ENCODE peak calls at places on chromosomes 4 and X, in ten cellular contexts. Q is ovary, G is psoas muscle, E is stomach, B is sigmoid colon, S is astrocyte, T is spleen, Y is fibroblast of lung, R is pancreas, L is lung. F is an unnamed sample. For H3K27me3, the result is how much of the 10 kb centered on the place peaks cover.

GRCh38 chr4:139675156-139675555 is 9.5 kb downstream of the MGST2 start:
- DNase-seq in Q (no peak), G (no peak), E (no peak), B (no peak), S (no peak), T (no peak), Y (no peak), R (no peak), L (no peak), F (no peak)

GRCh38 chr4:83128235-83128929 is 13.9 kb upstream of the PLAC8 start:
- DNase-seq in Q (no peak), G (no peak), E (no peak), B (no peak), S (peak), T (no peak), Y (peak), R (no peak), L (no peak), F (no peak)

GRCh38 chrX:144006811-144007210 is 122.9 kb downstream of the UBE2NL start:
- DNase-seq in Q (no peak), G (no peak), E (no peak), B (no peak), S (peak), T (no peak), Y (peak), R (no peak), L (no peak), F (no peak)

GRCh38 chr4:123250843-123251242 is 145.8 kb upstream of the SPRY1 start:
- DNase-seq in Q (peak), G (peak), E (no peak), B (peak), S (peak), T (no peak), Y (peak), R (no peak), L (peak), F (no peak)

GRCh38 chr4:113645771-113646455 is 115.6 kb downstream of the CAMK2D start:
- DNase-seq in Q (no peak), G (no peak), E (peak), B (no peak), S (peak), T (no peak), Y (peak), R (peak), L (peak), F (no peak)

GRCh38 chrX:107556967-107557366 is 71.3 kb upstream of the PRPS1 start:
- DNase-seq in Q (no peak), G (no peak), E (no peak), B (no peak), S (no peak), T (no peak), Y (no peak), R (no peak), L (no peak), F (no peak)

GRCh38 chr4:43394976-43395375 is 502.5 kb downstream of the GRXCR1 start:
- DNase-seq in Q (no peak), G (no peak), E (no peak), B (no peak), S (peak), T (no peak), Y (peak), R (no peak), L (no peak), F (no peak)

GRCh38 chr4:108324450-108324849 is 155.7 kb upstream of the LEF1 start:
- DNase-seq in Q (no peak), G (no peak), E (no peak), B (no peak), S (no peak), T (no peak), Y (no peak), R (no peak), L (no peak), F (no peak)

GRCh38 chrX:1390621-1391369 is 1.1 kb downstream of the SLC25A6 start:
- DNase-seq in Q (peak), G (peak), E (peak), B (peak), S (no peak), T (peak), Y (no peak), R (peak), L (no peak), F (no peak)

GRCh38 chr4:184196730-184197355 is 20.8 kb downstream of the ENPP6 start:
- DNase-seq in Q (no peak), G (no peak), E (no peak), B (no peak), S (no peak), T (no peak), Y (no peak), R (no peak), L (no peak), F (no peak)

GRCh38 chr4:127783971-127784519 is 1.9 kb downstream of the HSPA4L start:
- DNase-seq in Q (no peak), G (no peak), E (no peak), B (no peak), S (no peak), T (no peak), Y (no peak), R (no peak), L (no peak), F (no peak)

GRCh38 chr4:57102050-57102564 is 8.1 kb downstream of the IGFBP7 start:
- DNase-seq in Q (peak), G (peak), E (no peak), B (peak), S (peak), T (no peak), Y (peak), R (peak), L (no peak), F (no peak)

GRCh38 chr4:137510866-137511265 is 21.4 kb downstream of the PCDH18 start:
- DNase-seq in Q (peak), G (no peak), E (no peak), B (no peak), S (peak), T (no peak), Y (peak), R (no peak), L (no peak), F (no peak)

GRCh38 chr4:55172694-55173287 is 47.4 kb upstream of the KDR start:
- DNase-seq in Q (no peak), G (no peak), E (no peak), B (no peak), S (peak), T (no peak), Y (peak), R (no peak), L (no peak), F (no peak)

GRCh38 chr4:100872811-100873210 is 355.0 kb upstream of the EMCN start:
- DNase-seq in Q (no peak), G (no peak), E (no peak), B (no peak), S (peak), T (no peak), Y (no peak), R (no peak), L (no peak), F (no peak)

GRCh38 chr4:38055566-38055965 is 95.4 kb downstream of the PTTG2 start:
- DNase-seq in Q (no peak), G (no peak), E (no peak), B (no peak), S (no peak), T (no peak), Y (no peak), R (no peak), L (no peak), F (no peak)

GRCh38 chr4:6227412-6228157 is 27.2 kb upstream of the JAKMIP1 start:
- DNase-seq in Q (no peak), G (no peak), E (peak), B (peak), S (no peak), T (no peak), Y (no peak), R (no peak), L (no peak), F (no peak)

GRCh38 chr4:183906736-183907651 is 1.9 kb downstream of the STOX2 start:
- DNase-seq in Q (peak), G (peak), E (no peak), B (peak), S (no peak), T (no peak), Y (peak), R (peak), L (no peak), F (peak)

GRCh38 chrX:129737921-129738320 is 858 bp upstream of the XPNPEP2 start:
- DNase-seq in Q (no peak), G (no peak), E (no peak), B (peak), S (peak), T (no peak), Y (peak), R (no peak), L (no peak), F (no peak)

GRCh38 chr4:144611850-144612249 is 34.1 kb upstream of the HHIP start:
- DNase-seq in Q (no peak), G (no peak), E (no peak), B (no peak), S (no peak), T (no peak), Y (peak), R (peak), L (no peak), F (no peak)

GRCh38 chrX:119654112-119654531 is 38.8 kb downstream of the SEPTIN6 start:
- DNase-seq in Q (peak), G (peak), E (no peak), B (peak), S (peak), T (no peak), Y (peak), R (peak), L (no peak), F (no peak)

GRCh38 chr4:60656171-60656570 is 544.0 kb upstream of the ADGRL3 start:
- DNase-seq in Q (no peak), G (no peak), E (no peak), B (no peak), S (no peak), T (no peak), Y (peak), R (no peak), L (no peak), F (no peak)

GRCh38 chrX:150364347-150365050 is 1.4 kb downstream of the MAMLD1 start:
- DNase-seq in Q (peak), G (peak), E (no peak), B (no peak), S (no peak), T (peak), Y (peak), R (peak), L (peak), F (no peak)

GRCh38 chrX:33447285-33447684 is 235.9 kb upstream of the DMD start:
- DNase-seq in Q (no peak), G (no peak), E (no peak), B (no peak), S (no peak), T (no peak), Y (peak), R (no peak), L (no peak), F (no peak)

GRCh38 chrX:109472939-109473713 is 8.8 kb downstream of the GUCY2F start:
- DNase-seq in Q (peak), G (no peak), E (no peak), B (no peak), S (peak), T (no peak), Y (peak), R (no peak), L (no peak), F (no peak)

GRCh38 chr4:26296514-26296913 is 24.3 kb upstream of the RBPJ start:
- DNase-seq in Q (no peak), G (no peak), E (no peak), B (no peak), S (no peak), T (no peak), Y (no peak), R (no peak), L (no peak), F (no peak)

GRCh38 chr4:75289843-75290616 is 224.2 kb downstream of the RCHY1 start:
- DNase-seq in Q (no peak), G (no peak), E (peak), B (no peak), S (no peak), T (no peak), Y (peak), R (no peak), L (no peak), F (peak)

GRCh38 chr4:6925357-6925836 is 15.8 kb downstream of the TBC1D14 start:
- DNase-seq in Q (no peak), G (peak), E (no peak), B (peak), S (no peak), T (no peak), Y (no peak), R (no peak), L (no peak), F (no peak)

GRCh38 chrX:39012561-39013209 is 211.4 kb downstream of the MID1IP1 start:
- DNase-seq in Q (no peak), G (no peak), E (no peak), B (no peak), S (peak), T (no peak), Y (peak), R (no peak), L (no peak), F (no peak)

GRCh38 chrX:2262679-2263055 is 238.1 kb downstream of the DHRSX start:
- DNase-seq in Q (no peak), G (no peak), E (no peak), B (peak), S (no peak), T (peak), Y (no peak), R (no peak), L (no peak), F (no peak)

GRCh38 chr4:128810331-128810870 is 901 bp downstream of the JADE1 start:
- DNase-seq in Q (peak), G (peak), E (peak), B (peak), S (peak), T (peak), Y (peak), R (peak), L (no peak), F (peak)

GRCh38 chr4:27568236-27568951 is 707.8 kb downstream of the STIM2 start:
- DNase-seq in Q (no peak), G (no peak), E (no peak), B (no peak), S (no peak), T (no peak), Y (no peak), R (no peak), L (no peak), F (no peak)

GRCh38 chr4:118351851-118352827 is 664 bp downstream of the PRSS12 start:
- DNase-seq in Q (peak), G (peak), E (peak), B (peak), S (no peak), T (peak), Y (peak), R (peak), L (peak), F (peak)

GRCh38 chr4:153788419-153789276 is at the start of gene SFRP2:
- DNase-seq in Q (no peak), G (peak), E (no peak), B (peak), S (no peak), T (peak), Y (no peak), R (no peak), L (no peak), F (no peak)

GRCh38 chr4:153784300-153784699 is 4.6 kb downstream of the SFRP2 start:
- DNase-seq in Q (no peak), G (no peak), E (no peak), B (no peak), S (no peak), T (no peak), Y (no peak), R (no peak), L (no peak), F (no peak)

GRCh38 chr4:153787156-153787555 is 1.7 kb downstream of the SFRP2 start:
- DNase-seq in Q (no peak), G (no peak), E (no peak), B (no peak), S (no peak), T (no peak), Y (no peak), R (no peak), L (no peak), F (no peak)

GRCh38 chr4:153788064-153788418 is 842 bp downstream of the SFRP2 start:
- DNase-seq in Q (no peak), G (peak), E (no peak), B (peak), S (no peak), T (no peak), Y (no peak), R (no peak), L (no peak), F (no peak)

DNA sequence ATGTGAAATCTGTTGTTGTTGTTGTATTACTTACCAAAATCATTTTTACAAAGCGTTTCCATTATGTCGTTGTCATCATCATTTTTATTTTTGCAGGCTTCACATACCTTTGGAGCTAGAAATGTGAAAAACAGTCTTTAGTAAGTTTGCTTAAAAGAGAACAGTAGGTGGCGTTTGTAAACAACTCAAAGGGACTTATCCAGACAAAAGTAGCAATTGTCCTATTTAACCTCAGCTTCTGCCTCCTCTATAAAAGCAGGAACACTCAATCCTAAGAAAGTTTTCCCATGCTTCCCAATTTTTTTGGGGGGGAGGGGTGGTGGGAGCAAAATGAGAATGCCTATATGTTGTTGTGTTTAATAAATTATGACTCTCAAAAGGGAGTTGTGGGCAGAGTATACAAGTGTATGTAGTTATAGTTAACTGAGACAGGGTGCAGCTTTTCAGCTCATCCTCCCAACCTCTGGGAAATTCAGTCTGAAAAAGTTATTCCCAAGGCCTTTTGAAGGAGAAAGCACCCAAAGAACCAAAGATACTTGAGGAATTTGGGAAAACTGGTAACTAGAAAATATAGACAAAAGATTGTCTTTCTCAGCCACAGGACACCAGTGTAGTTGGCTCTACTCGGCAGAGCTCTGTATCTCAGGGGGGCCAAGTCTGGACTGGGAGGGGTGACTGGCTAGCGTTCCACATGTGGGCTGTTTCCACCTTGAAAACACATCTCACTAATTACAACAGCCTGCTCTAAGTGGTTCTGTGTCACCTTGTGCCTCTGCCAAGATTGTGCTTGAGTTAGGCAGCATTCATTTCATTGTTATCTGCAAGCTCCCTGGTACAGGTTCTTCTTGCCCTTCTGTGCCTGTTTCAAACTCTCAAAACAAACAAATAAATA is 2.8 kb downstream of the SFRP2 start:
- DNase-seq in Q (no peak), G (no peak), E (no peak), B (no peak), S (peak), T (no peak), Y (peak), R (no peak), L (no peak), F (no peak)
- H3K4me3 ChIP-seq in Q (no peak), G (no peak), E (no peak), B (peak), S (no peak), T (no peak), Y (no peak), R (no peak), L (no peak), F (no peak)

GRCh38 chr4:173001571-173001970 is 167.0 kb upstream of the GALNT7 start:
- DNase-seq in Q (no peak), G (no peak), E (no peak), B (no peak), S (peak), T (no peak), Y (peak), R (no peak), L (no peak), F (no peak)
- TF ChIP-seq CTCF in Q (no peak), G (no peak), E (no peak), B (no peak), S (peak), T (no peak), Y (no peak), R (no peak), L (no peak), F (no peak)

DNA sequence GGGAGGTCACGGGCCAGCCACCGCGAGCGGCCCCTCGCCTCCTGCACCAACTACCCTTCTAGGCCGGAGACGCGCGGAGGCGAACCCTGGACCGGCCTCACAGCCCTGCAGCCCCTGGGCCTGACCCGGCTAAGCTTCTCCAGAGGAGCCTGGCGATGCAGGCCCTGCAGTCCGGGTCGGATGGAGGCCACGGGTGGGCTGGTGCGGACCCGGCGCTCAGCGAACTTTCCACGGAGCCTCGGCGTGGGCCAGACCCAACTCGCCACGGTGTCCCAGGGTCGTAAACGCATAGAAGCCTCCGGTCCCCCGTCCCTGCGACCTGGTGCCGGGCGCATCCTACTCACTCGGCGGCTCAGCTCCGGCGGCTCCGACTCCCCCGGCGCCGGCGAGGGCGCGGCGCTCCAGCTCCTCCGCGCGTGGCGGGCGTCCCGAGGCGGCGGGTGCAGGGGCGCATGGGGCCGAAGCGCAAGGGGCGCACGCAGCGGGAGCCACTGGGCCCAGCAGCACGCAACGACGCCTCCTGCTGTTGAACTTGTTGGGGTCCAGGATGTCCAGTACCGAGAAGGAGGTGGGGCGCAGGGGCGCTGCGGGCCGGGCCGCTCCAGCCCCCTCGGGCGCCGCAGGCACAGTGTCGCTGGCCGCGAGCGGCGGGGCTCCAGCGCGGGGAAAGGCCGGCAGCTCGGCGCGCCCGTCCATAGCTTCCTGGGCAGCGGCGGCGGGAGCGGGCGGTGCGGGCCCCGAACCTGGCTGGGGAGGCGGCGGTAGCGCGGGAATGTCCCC is 416 bp downstream of the NKX1-1 start:
- DNase-seq in Q (no peak), G (no peak), E (peak), B (peak), S (no peak), T (no peak), Y (no peak), R (peak), L (no peak), F (no peak)
- H3K27me3 ChIP-seq in Q (under half), G (under half), E (half or more), B (half or more), S (half or more), T (half or more), Y (half or more), R (under half), L (under half), F (under half)

DNA sequence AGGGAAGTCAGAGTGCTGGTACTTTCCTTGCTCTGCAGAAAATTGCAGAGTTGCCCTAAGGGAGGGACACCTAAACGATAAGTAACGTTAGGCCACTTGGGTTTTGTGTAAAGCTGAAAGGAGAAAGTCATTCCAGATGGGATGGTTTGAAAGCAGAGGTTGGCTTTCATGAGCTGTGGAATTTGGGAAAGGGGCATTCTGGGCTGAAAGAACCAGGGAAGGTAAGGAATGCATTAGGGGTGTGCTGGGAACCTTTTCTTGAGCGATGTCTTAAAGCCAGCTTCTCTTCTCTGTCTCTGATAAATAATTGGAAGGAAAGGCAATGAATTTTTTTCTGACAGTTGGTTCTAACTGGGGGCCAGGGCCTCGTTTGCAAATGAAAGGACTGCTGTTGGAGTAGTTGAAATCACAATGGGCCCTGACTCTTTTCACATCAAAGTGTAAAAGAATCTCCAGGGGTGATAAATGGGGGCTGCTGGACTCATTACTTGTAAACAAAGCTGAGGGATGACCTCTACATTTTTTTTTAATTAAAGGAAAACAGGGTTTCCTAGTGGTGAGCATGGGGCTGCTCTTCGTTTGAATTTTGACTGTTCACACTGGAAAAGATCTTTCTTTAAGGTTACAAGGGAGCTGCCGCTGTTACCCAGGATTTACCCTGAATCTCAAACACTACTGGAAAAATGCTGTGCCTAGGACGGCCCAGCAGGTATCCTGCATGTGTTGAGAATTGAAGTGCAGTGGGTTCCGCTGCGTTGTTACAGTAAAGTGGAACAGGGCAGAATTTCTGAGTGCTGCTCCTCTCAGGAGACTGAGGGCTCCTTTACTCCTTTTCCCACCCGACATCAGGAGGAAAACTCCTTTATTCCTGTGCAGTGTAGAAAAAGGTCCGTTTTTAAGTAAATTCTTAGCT is 25.0 kb downstream of the AFF1 start:
- DNase-seq in Q (no peak), G (no peak), E (no peak), B (no peak), S (no peak), T (no peak), Y (no peak), R (no peak), L (no peak), F (no peak)
- H3K4me3 ChIP-seq in Q (no peak), G (no peak), E (no peak), B (no peak), S (no peak), T (no peak), Y (no peak), R (no peak), L (no peak), F (no peak)

GRCh38 chr4:88794952-88795351 is 97.3 kb upstream of the NAP1L5 start:
- DNase-seq in Q (no peak), G (no peak), E (no peak), B (no peak), S (no peak), T (no peak), Y (peak), R (no peak), L (no peak), F (no peak)
- TF ChIP-seq CTCF in Q (no peak), G (no peak), E (no peak), B (no peak), S (no peak), T (no peak), Y (no peak), R (no peak), L (no peak), F (no peak)

F was measured in GM06990.